ENCODE peak calls at places on chromosomes 12 and 14, in six cellular contexts. R, D, A, K, P and S are unnamed samples.

GRCh38 chr14:95703805-95704204 is 10.1 kb downstream of the TCL1A start:
- DNase-seq in P (no peak), K (no peak), R (no peak), A (no peak), D (no peak), S (no peak)

GRCh38 chr12:39772708-39773665 is 153.4 kb upstream of the ABCD2 start:
- DNase-seq in P (no peak), R (no peak), D (no peak), A (no peak), K (no peak), S (no peak)

GRCh38 chr14:31243860-31244259 is 36.3 kb upstream of the HECTD1 start:
- DNase-seq in P (no peak), A (peak; percentile 59), D (no peak), K (peak; percentile 97), R (no peak), S (no peak)

GRCh38 chr12:89075890-89076591 is 276.3 kb downstream of the DUSP6 start:
- DNase-seq in A (no peak), P (no peak), K (no peak), D (no peak), R (no peak), S (no peak)

GRCh38 chr12:74665690-74666089 is 128.1 kb downstream of the ATXN7L3B start:
- DNase-seq in P (no peak), A (no peak), R (no peak), K (no peak), D (no peak), S (no peak)

GRCh38 chr12:129893691-129894090 is 10.1 kb downstream of the TMEM132D start:
- DNase-seq in D (no peak), P (no peak), K (no peak), R (no peak), A (no peak), S (no peak)

GRCh38 chr14:77890873-77891272 is 91.0 kb downstream of the ADCK1 start:
- DNase-seq in D (no peak), P (no peak), K (no peak), A (no peak), R (no peak), S (no peak)

GRCh38 chr12:12126551-12126950 is 55.8 kb downstream of the BCL2L14 start:
- DNase-seq in A (no peak), R (no peak), D (no peak), K (peak; percentile 84), P (no peak), S (no peak)

GRCh38 chr12:54257332-54257731 is 22.6 kb downstream of the CBX5 start:
- DNase-seq in K (no peak), R (no peak), D (no peak), A (no peak), P (no peak), S (no peak)

GRCh38 chr12:108063192-108063591 is 65.9 kb upstream of the WSCD2 start:
- DNase-seq in P (no peak), D (no peak), A (no peak), K (no peak), R (no peak), S (no peak)

GRCh38 chr14:96363751-96364336 is 518 bp downstream of the GSKIP start:
- DNase-seq in P (peak; percentile 24), A (peak; percentile 46), D (no peak), K (peak; percentile 63), R (peak; percentile 5), S (no peak)

GRCh38 chr14:96676161-96676560 is 121.0 kb upstream of the VRK1 start:
- DNase-seq in A (no peak), K (peak; percentile 59), P (no peak), D (no peak), R (no peak), S (no peak)

GRCh38 chr12:31728289-31728916 is 418 bp downstream of the AMN1 start:
- DNase-seq in R (no peak), A (peak; percentile 56), K (no peak), P (no peak), D (no peak), S (no peak)

GRCh38 chr12:52608161-52608560 is 6.9 kb upstream of the KRT72 start:
- DNase-seq in D (no peak), K (no peak), A (peak; percentile 25), P (no peak), R (no peak), S (no peak)

GRCh38 chr12:2925322-2925995 is 33.7 kb upstream of the TEAD4 start:
- DNase-seq in R (no peak), P (no peak), D (no peak), K (peak; percentile 55), A (no peak), S (no peak)

GRCh38 chr12:40647651-40648050 is 44.6 kb upstream of the CNTN1 start:
- DNase-seq in K (peak; percentile 32), R (no peak), P (no peak), A (no peak), D (no peak), S (no peak)

GRCh38 chr12:68960162-68960501 is 27.2 kb upstream of the CPM start:
- DNase-seq in A (no peak), R (no peak), P (no peak), D (no peak), K (no peak), S (no peak)

GRCh38 chr12:72000969-72001648 is 62.5 kb downstream of the TPH2 start:
- DNase-seq in R (no peak), D (no peak), A (no peak), P (no peak), K (no peak), S (no peak)

GRCh38 chr12:47973870-47974269 is 10.5 kb downstream of the TMEM106C start:
- DNase-seq in R (no peak), D (no peak), K (no peak), A (no peak), P (no peak), S (no peak)

GRCh38 chr14:93319494-93319893 is 13.3 kb downstream of the BTBD7 start:
- DNase-seq in D (no peak), P (no peak), A (no peak), R (no peak), K (no peak), S (no peak)

GRCh38 chr12:132359551-132359950 is 30.2 kb upstream of the GALNT9 start:
- DNase-seq in K (no peak), P (no peak), R (no peak), D (no peak), A (no peak), S (no peak)

GRCh38 chr12:76288218-76288617 is 60.0 kb downstream of the BBS10 start:
- DNase-seq in R (no peak), A (no peak), D (no peak), K (no peak), P (no peak), S (no peak)

GRCh38 chr14:102907303-102907844 is 15.1 kb upstream of the AMN start:
- DNase-seq in P (no peak), R (no peak), K (no peak), D (no peak), A (no peak), S (no peak)

GRCh38 chr14:65211341-65211987 is 109.1 kb upstream of the MAX start:
- DNase-seq in P (no peak), D (no peak), K (peak; percentile 78), R (no peak), A (no peak), S (no peak)

GRCh38 chr12:109617496-109617895 is 43.9 kb downstream of the MVK start:
- DNase-seq in D (no peak), R (no peak), P (no peak), K (no peak), A (no peak), S (no peak)